ENCODE peak calls at places on chromosomes 11 and 22, in five cellular contexts. J, Z, N, G and C are unnamed samples.

GRCh38 chr11:86132667-86133310 is 63.9 kb upstream of the PICALM start:
- DNase-seq in J (no peak), Z (no peak), N (no peak), G (no peak), C (no peak)

GRCh38 chr11:87039371-87039770 is 1.6 kb downstream of the TMEM135 start:
- DNase-seq in J (peak; percentile 15), Z (no peak), N (no peak), G (no peak), C (no peak)

GRCh38 chr22:46612904-46613605 is 7.1 kb upstream of the GRAMD4 start:
- DNase-seq in J (no peak), Z (no peak), N (no peak), G (no peak), C (no peak)

GRCh38 chr11:125496465-125496817 is 376 bp upstream of the FEZ1 start:
- DNase-seq in J (no peak), Z (no peak), N (no peak), G (no peak), C (no peak)

GRCh38 chr22:26550498-26551033 is 38.3 kb upstream of the TFIP11 start:
- DNase-seq in J (no peak), Z (no peak), N (no peak), G (no peak), C (no peak)

GRCh38 chr11:60658409-60658808 is 41.0 kb upstream of the MS4A8 start:
- DNase-seq in J (no peak), Z (no peak), N (peak; percentile 99), G (no peak), C (no peak)

GRCh38 chr11:87037450-87038234 is at the start of gene TMEM135:
- DNase-seq in J (peak; percentile 87), Z (peak; percentile 96), N (peak; percentile 94), G (peak; percentile 94), C (peak; percentile 77)

GRCh38 chr11:46293616-46294015 is 16.2 kb downstream of the CREB3L1 start:
- DNase-seq in J (no peak), Z (no peak), N (no peak), G (no peak), C (no peak)

GRCh38 chr11:77522215-77522614 is 48.3 kb upstream of the PAK1 start:
- DNase-seq in J (no peak), Z (no peak), N (no peak), G (no peak), C (no peak)

GRCh38 chr11:76791861-76792260 is 8.7 kb downstream of the TSKU start:
- DNase-seq in J (no peak), Z (no peak), N (no peak), G (no peak), C (no peak)

GRCh38 chr11:10529279-10529678 is 11.7 kb downstream of the RNF141 start:
- DNase-seq in J (no peak), Z (no peak), N (no peak), G (no peak), C (no peak)

GRCh38 chr11:60966867-60967266 is 4.6 kb upstream of the CD6 start:
- DNase-seq in J (no peak), Z (no peak), N (no peak), G (no peak), C (no peak)

GRCh38 chr11:102399189-102399588 is 52.2 kb downstream of the BIRC2 start:
- DNase-seq in J (no peak), Z (no peak), N (no peak), G (no peak), C (no peak)

GRCh38 chr11:10092426-10092825 is 201.6 kb downstream of the SBF2 start:
- DNase-seq in J (no peak), Z (no peak), N (no peak), G (no peak), C (no peak)